ENCODE peak calls at places on chromosomes 7 and 10, in six cellular contexts. One of them, this sample, is unnamed.

GRCh38 chr7:74598558-74598957 is 59.0 kb upstream of the GTF2I start:
- DNase-seq in mammary epithelial cell: peak; percentile 76
- DNase-seq in stimulated activated naive B cell treated with anti-CD40 and anti-IgM and Interleukin-4, amounts not matched to agents 10 μg/mL and 1 μg/mL and 100 μg/mL, for 72 hours: no peak
- DNase-seq in OCI-LY7: no peak
- DNase-seq in LoVo: peak; percentile 34
- DNase-seq in DMS153: no peak
- DNase-seq in this sample: no peak

GRCh38 chr10:34010891-34011290 is 676.4 kb upstream of the NRP1 start:
- DNase-seq in mammary epithelial cell: peak; percentile 49
- DNase-seq in stimulated activated naive B cell treated with anti-CD40 and anti-IgM and Interleukin-4, amounts not matched to agents 10 μg/mL and 1 μg/mL and 100 μg/mL, for 72 hours: no peak
- DNase-seq in OCI-LY7: no peak
- DNase-seq in LoVo: no peak
- DNase-seq in DMS153: no peak
- DNase-seq in this sample: no peak

GRCh38 chr7:138170298-138170697 is 94.0 kb downstream of the AKR1D1 start:
- DNase-seq in mammary epithelial cell: no peak
- DNase-seq in stimulated activated naive B cell treated with anti-CD40 and anti-IgM and Interleukin-4, amounts not matched to agents 10 μg/mL and 1 μg/mL and 100 μg/mL, for 72 hours: no peak
- DNase-seq in OCI-LY7: no peak
- DNase-seq in LoVo: no peak
- DNase-seq in DMS153: no peak
- DNase-seq in this sample: no peak

GRCh38 chr7:112745635-112746034 is 44.6 kb downstream of the TMEM168 start:
- DNase-seq in mammary epithelial cell: no peak
- DNase-seq in stimulated activated naive B cell treated with anti-CD40 and anti-IgM and Interleukin-4, amounts not matched to agents 10 μg/mL and 1 μg/mL and 100 μg/mL, for 72 hours: no peak
- DNase-seq in OCI-LY7: no peak
- DNase-seq in LoVo: no peak
- DNase-seq in DMS153: no peak
- DNase-seq in this sample: no peak

GRCh38 chr7:38628630-38629385 is 2.4 kb downstream of the AMPH start:
- DNase-seq in mammary epithelial cell: no peak
- DNase-seq in stimulated activated naive B cell treated with anti-CD40 and anti-IgM and Interleukin-4, amounts not matched to agents 10 μg/mL and 1 μg/mL and 100 μg/mL, for 72 hours: no peak
- DNase-seq in OCI-LY7: no peak
- DNase-seq in LoVo: no peak
- DNase-seq in DMS153: no peak
- DNase-seq in this sample: no peak

GRCh38 chr10:23384364-23384763 is 39.8 kb upstream of the C10orf67 start:
- DNase-seq in mammary epithelial cell: peak; percentile 97
- DNase-seq in stimulated activated naive B cell treated with anti-CD40 and anti-IgM and Interleukin-4, amounts not matched to agents 10 μg/mL and 1 μg/mL and 100 μg/mL, for 72 hours: no peak
- DNase-seq in OCI-LY7: no peak
- DNase-seq in LoVo: no peak
- DNase-seq in DMS153: no peak
- DNase-seq in this sample: no peak

GRCh38 chr10:47043928-47044544 is 132.8 kb downstream of the PTPN20 start:
- DNase-seq in mammary epithelial cell: no peak
- DNase-seq in stimulated activated naive B cell treated with anti-CD40 and anti-IgM and Interleukin-4, amounts not matched to agents 10 μg/mL and 1 μg/mL and 100 μg/mL, for 72 hours: no peak
- DNase-seq in OCI-LY7: no peak
- DNase-seq in LoVo: no peak
- DNase-seq in DMS153: no peak
- DNase-seq in this sample: no peak

GRCh38 chr10:28503114-28503513 is 29.8 kb upstream of the WAC start:
- DNase-seq in mammary epithelial cell: peak; percentile 15
- DNase-seq in stimulated activated naive B cell treated with anti-CD40 and anti-IgM and Interleukin-4, amounts not matched to agents 10 μg/mL and 1 μg/mL and 100 μg/mL, for 72 hours: no peak
- DNase-seq in OCI-LY7: no peak
- DNase-seq in LoVo: peak; percentile 87
- DNase-seq in DMS153: no peak
- DNase-seq in this sample: no peak

GRCh38 chr10:110392121-110392859 is 87.6 kb upstream of the SMNDC1 start:
- DNase-seq in mammary epithelial cell: no peak
- DNase-seq in stimulated activated naive B cell treated with anti-CD40 and anti-IgM and Interleukin-4, amounts not matched to agents 10 μg/mL and 1 μg/mL and 100 μg/mL, for 72 hours: no peak
- DNase-seq in OCI-LY7: no peak
- DNase-seq in LoVo: no peak
- DNase-seq in DMS153: no peak
- DNase-seq in this sample: no peak

GRCh38 chr10:73537709-73538108 is 41.9 kb upstream of the PPP3CB start:
- DNase-seq in mammary epithelial cell: no peak
- DNase-seq in stimulated activated naive B cell treated with anti-CD40 and anti-IgM and Interleukin-4, amounts not matched to agents 10 μg/mL and 1 μg/mL and 100 μg/mL, for 72 hours: no peak
- DNase-seq in OCI-LY7: no peak
- DNase-seq in LoVo: no peak
- DNase-seq in DMS153: no peak
- DNase-seq in this sample: no peak

GRCh38 chr7:77727527-77727926 is 31.3 kb downstream of the RSBN1L start:
- DNase-seq in mammary epithelial cell: no peak
- DNase-seq in stimulated activated naive B cell treated with anti-CD40 and anti-IgM and Interleukin-4, amounts not matched to agents 10 μg/mL and 1 μg/mL and 100 μg/mL, for 72 hours: no peak
- DNase-seq in OCI-LY7: no peak
- DNase-seq in LoVo: no peak
- DNase-seq in DMS153: no peak
- DNase-seq in this sample: no peak

GRCh38 chr7:2639151-2639993 is 7.6 kb downstream of the TTYH3 start:
- DNase-seq in mammary epithelial cell: no peak
- DNase-seq in stimulated activated naive B cell treated with anti-CD40 and anti-IgM and Interleukin-4, amounts not matched to agents 10 μg/mL and 1 μg/mL and 100 μg/mL, for 72 hours: no peak
- DNase-seq in OCI-LY7: no peak
- DNase-seq in LoVo: no peak
- DNase-seq in DMS153: no peak
- DNase-seq in this sample: no peak

GRCh38 chr7:157224627-157225026 is 85.9 kb downstream of the UBE3C start:
- DNase-seq in mammary epithelial cell: no peak
- DNase-seq in stimulated activated naive B cell treated with anti-CD40 and anti-IgM and Interleukin-4, amounts not matched to agents 10 μg/mL and 1 μg/mL and 100 μg/mL, for 72 hours: no peak
- DNase-seq in OCI-LY7: peak; percentile 36
- DNase-seq in LoVo: no peak
- DNase-seq in DMS153: no peak
- DNase-seq in this sample: no peak

GRCh38 chr7:158024881-158025280 is 562.7 kb downstream of the PTPRN2 start:
- DNase-seq in mammary epithelial cell: no peak
- DNase-seq in stimulated activated naive B cell treated with anti-CD40 and anti-IgM and Interleukin-4, amounts not matched to agents 10 μg/mL and 1 μg/mL and 100 μg/mL, for 72 hours: no peak
- DNase-seq in OCI-LY7: no peak
- DNase-seq in LoVo: no peak
- DNase-seq in DMS153: no peak
- DNase-seq in this sample: no peak

GRCh38 chr10:100020161-100020882 is 10.6 kb upstream of the DNMBP start:
- DNase-seq in mammary epithelial cell: no peak
- DNase-seq in stimulated activated naive B cell treated with anti-CD40 and anti-IgM and Interleukin-4, amounts not matched to agents 10 μg/mL and 1 μg/mL and 100 μg/mL, for 72 hours: no peak
- DNase-seq in OCI-LY7: peak; percentile 94
- DNase-seq in LoVo: no peak
- DNase-seq in DMS153: peak; percentile 43
- DNase-seq in this sample: peak; percentile 71

GRCh38 chr10:45265995-45266394 is 49.4 kb downstream of the OR13A1 start:
- DNase-seq in mammary epithelial cell: no peak
- DNase-seq in stimulated activated naive B cell treated with anti-CD40 and anti-IgM and Interleukin-4, amounts not matched to agents 10 μg/mL and 1 μg/mL and 100 μg/mL, for 72 hours: no peak
- DNase-seq in OCI-LY7: no peak
- DNase-seq in LoVo: no peak
- DNase-seq in DMS153: peak; percentile 28
- DNase-seq in this sample: no peak

GRCh38 chr7:29485376-29486190 is 78.1 kb upstream of the PRR15 start:
- DNase-seq in mammary epithelial cell: no peak
- DNase-seq in stimulated activated naive B cell treated with anti-CD40 and anti-IgM and Interleukin-4, amounts not matched to agents 10 μg/mL and 1 μg/mL and 100 μg/mL, for 72 hours: no peak
- DNase-seq in OCI-LY7: no peak
- DNase-seq in LoVo: no peak
- DNase-seq in DMS153: peak; percentile 57
- DNase-seq in this sample: no peak

GRCh38 chr7:156963472-156963871 is 14.0 kb downstream of the NOM1 start:
- DNase-seq in mammary epithelial cell: no peak
- DNase-seq in stimulated activated naive B cell treated with anti-CD40 and anti-IgM and Interleukin-4, amounts not matched to agents 10 μg/mL and 1 μg/mL and 100 μg/mL, for 72 hours: no peak
- DNase-seq in OCI-LY7: no peak
- DNase-seq in LoVo: no peak
- DNase-seq in DMS153: no peak
- DNase-seq in this sample: no peak

GRCh38 chr10:23293145-23293724 is 51.4 kb downstream of the C10orf67 start:
- DNase-seq in mammary epithelial cell: peak; percentile 20
- DNase-seq in stimulated activated naive B cell treated with anti-CD40 and anti-IgM and Interleukin-4, amounts not matched to agents 10 μg/mL and 1 μg/mL and 100 μg/mL, for 72 hours: no peak
- DNase-seq in OCI-LY7: peak; percentile 50
- DNase-seq in LoVo: peak; percentile 35
- DNase-seq in DMS153: peak; percentile 24
- DNase-seq in this sample: peak; percentile 45

GRCh38 chr10:127343831-127344230 is 147.4 kb upstream of the INSYN2A start:
- DNase-seq in mammary epithelial cell: no peak
- DNase-seq in stimulated activated naive B cell treated with anti-CD40 and anti-IgM and Interleukin-4, amounts not matched to agents 10 μg/mL and 1 μg/mL and 100 μg/mL, for 72 hours: no peak
- DNase-seq in OCI-LY7: no peak
- DNase-seq in LoVo: no peak
- DNase-seq in DMS153: no peak
- DNase-seq in this sample: no peak

GRCh38 chr7:98177553-98177952 is 33.7 kb upstream of the BHLHA15 start:
- DNase-seq in mammary epithelial cell: no peak
- DNase-seq in stimulated activated naive B cell treated with anti-CD40 and anti-IgM and Interleukin-4, amounts not matched to agents 10 μg/mL and 1 μg/mL and 100 μg/mL, for 72 hours: no peak
- DNase-seq in OCI-LY7: no peak
- DNase-seq in LoVo: no peak
- DNase-seq in DMS153: no peak
- DNase-seq in this sample: no peak

GRCh38 chr10:126661841-126662520 is 8.5 kb downstream of the C10orf90 start:
- DNase-seq in mammary epithelial cell: no peak
- DNase-seq in stimulated activated naive B cell treated with anti-CD40 and anti-IgM and Interleukin-4, amounts not matched to agents 10 μg/mL and 1 μg/mL and 100 μg/mL, for 72 hours: no peak
- DNase-seq in OCI-LY7: no peak
- DNase-seq in LoVo: no peak
- DNase-seq in DMS153: no peak
- DNase-seq in this sample: no peak

GRCh38 chr10:94334857-94335256 is 27.9 kb downstream of the NOC3L start:
- DNase-seq in mammary epithelial cell: no peak
- DNase-seq in stimulated activated naive B cell treated with anti-CD40 and anti-IgM and Interleukin-4, amounts not matched to agents 10 μg/mL and 1 μg/mL and 100 μg/mL, for 72 hours: no peak
- DNase-seq in OCI-LY7: no peak
- DNase-seq in LoVo: no peak
- DNase-seq in DMS153: no peak
- DNase-seq in this sample: no peak

This sample was measured in GM10248.